ENCODE peak calls at places on chromosomes 1 and 21, in nine cellular contexts. M, D, X, S, A, J, B, H and T are unnamed samples.
A peak's percentile ranks its signal among the peaks of the same experiment; 100 is the strongest.

GRCh38 chr21:45607021-45607921 is 36.3 kb upstream of the PCBP3 start:
- DNase-seq in M (peak; percentile 18), D (no peak), X (no peak), S (no peak), A (peak; percentile 14), J (peak; percentile 23), B (no peak), H (peak; percentile 20), T (no peak)

GRCh38 chr1:180522204-180522497 is 19.8 kb upstream of the ACBD6 start:
- DNase-seq in M (peak; percentile 19), D (no peak), X (peak; percentile 32), S (no peak), A (peak; percentile 61), J (no peak), B (no peak), H (no peak), T (peak; percentile 73)

GRCh38 chr21:44082648-44083436 is 24.4 kb upstream of the PWP2 start:
- DNase-seq in M (no peak), D (no peak), X (peak; percentile 63), S (peak; percentile 50), A (no peak), J (no peak), B (no peak), H (no peak), T (no peak)

GRCh38 chr1:177620636-177621190 is 349.1 kb downstream of the SEC16B start:
- DNase-seq in M (peak; percentile 16), D (no peak), X (peak; percentile 31), S (peak; percentile 20), A (no peak), J (no peak), B (no peak), H (no peak), T (no peak)

GRCh38 chr1:26538480-26539412 is 9.2 kb downstream of the RPS6KA1 start:
- DNase-seq in M (peak; percentile 47), D (no peak), X (no peak), S (peak; percentile 47), A (peak; percentile 67), J (peak; percentile 58), B (no peak), H (no peak), T (peak; percentile 41)

GRCh38 chr1:109475261-109475660 is 8.4 kb upstream of the ATXN7L2 start:
- DNase-seq in M (no peak), D (no peak), X (no peak), S (no peak), A (peak; percentile 2), J (no peak), B (no peak), H (no peak), T (no peak)

GRCh38 chr1:235018161-235018560 is 110.5 kb downstream of the TOMM20 start:
- DNase-seq in M (peak; percentile 95), D (peak; percentile 95), X (peak; percentile 50), S (no peak), A (no peak), J (no peak), B (no peak), H (peak; percentile 99), T (peak; percentile 59)

GRCh38 chr1:161223805-161224694 is 622 bp upstream of the APOA2 start:
- DNase-seq in M (no peak), D (no peak), X (peak; percentile 84), S (no peak), A (no peak), J (no peak), B (no peak), H (no peak), T (peak; percentile 99)

GRCh38 chr1:230306158-230306557 is 120.0 kb downstream of the PGBD5 start:
- DNase-seq in M (no peak), D (no peak), X (no peak), S (no peak), A (no peak), J (peak; percentile 66), B (no peak), H (no peak), T (no peak)

GRCh38 chr21:31343680-31344480 is at the start of gene TIAM1:
- DNase-seq in M (peak; percentile 73), D (no peak), X (peak; percentile 67), S (peak; percentile 31), A (peak; percentile 74), J (no peak), B (no peak), H (no peak), T (no peak)

GRCh38 chr1:16617101-16617727 is 3.9 kb upstream of the NBPF1 start:
- DNase-seq in M (no peak), D (no peak), X (no peak), S (no peak), A (peak; percentile 48), J (no peak), B (no peak), H (no peak), T (no peak)

GRCh38 chr1:39816431-39817090 is 27.9 kb upstream of the BMP8B start:
- DNase-seq in M (peak; percentile 69), D (peak; percentile 67), X (peak; percentile 75), S (peak; percentile 83), A (peak; percentile 82), J (peak; percentile 66), B (peak; percentile 9), H (peak; percentile 37), T (peak; percentile 49)

GRCh38 chr1:17551755-17552234 is 12.3 kb downstream of the ARHGEF10L start:
- DNase-seq in M (peak; percentile 44), D (no peak), X (no peak), S (peak; percentile 48), A (no peak), J (no peak), B (no peak), H (no peak), T (no peak)

GRCh38 chr1:154474802-154475201 is 27.2 kb upstream of the TDRD10 start:
- DNase-seq in M (peak; percentile 80), D (peak; percentile 87), X (peak; percentile 23), S (peak; percentile 88), A (no peak), J (no peak), B (peak; percentile 65), H (peak; percentile 88), T (peak; percentile 51)

GRCh38 chr1:209871430-209871829 is 43.7 kb downstream of the UTP25 start:
- DNase-seq in M (no peak), D (no peak), X (no peak), S (no peak), A (no peak), J (no peak), B (no peak), H (no peak), T (no peak)

GRCh38 chr1:222018051-222018450 is 276.2 kb upstream of the DUSP10 start:
- DNase-seq in M (no peak), D (no peak), X (no peak), S (no peak), A (no peak), J (no peak), B (no peak), H (no peak), T (no peak)